ENCODE peak calls at places on chromosomes 2 and 18, in four cellular contexts. O is GM23248, F is HCT116, U is keratinocyte. Q is an unnamed sample.

GRCh38 chr2:148614332-148615049 is 30.1 kb upstream of the EPC2 start:
- DNase-seq in O (peak; percentile 38), F (peak; percentile 4), U (peak; percentile 90), Q (peak; percentile 65)

GRCh38 chr2:219252900-219253752 is at the start of gene TUBA4B:
- DNase-seq in O (peak; percentile 70), F (no peak), U (no peak), Q (peak; percentile 53)

GRCh38 chr2:120246546-120247300 is 5.9 kb upstream of the RALB start:
- DNase-seq in O (peak; percentile 27), F (no peak), U (peak; percentile 69), Q (no peak)

GRCh38 chr2:172588931-172589330 is 33.0 kb downstream of the PDK1 start:
- DNase-seq in O (no peak), F (no peak), U (no peak), Q (no peak)

GRCh38 chr2:216083464-216084279 is 2.0 kb downstream of the TMEM169 start:
- DNase-seq in O (peak; percentile 49), F (no peak), U (no peak), Q (no peak)

GRCh38 chr2:85673736-85674375 is 5.9 kb upstream of the SFTPB start:
- DNase-seq in O (no peak), F (no peak), U (no peak), Q (no peak)

GRCh38 chr2:58204195-58204959 is 36.7 kb downstream of the FANCL start:
- DNase-seq in O (no peak), F (no peak), U (no peak), Q (no peak)

GRCh38 chr2:40240067-40240466 is 211.8 kb downstream of the SLC8A1 start:
- DNase-seq in O (peak; percentile 97), F (no peak), U (peak; percentile 7), Q (no peak)

GRCh38 chr2:197852127-197852526 is 47.7 kb downstream of the PLCL1 start:
- DNase-seq in O (no peak), F (no peak), U (no peak), Q (no peak)

GRCh38 chr2:157644776-157645175 is 16.1 kb upstream of the ACVR1C start:
- DNase-seq in O (no peak), F (no peak), U (no peak), Q (no peak)

GRCh38 chr2:173511357-173511756 is 156.7 kb downstream of the CDCA7 start:
- DNase-seq in O (no peak), F (no peak), U (no peak), Q (no peak)

GRCh38 chr2:10860476-10861325 is 48.1 kb upstream of the PDIA6 start:
- DNase-seq in O (no peak), F (no peak), U (no peak), Q (no peak)

GRCh38 chr18:48597110-48597509 is 58.3 kb downstream of the CTIF start:
- DNase-seq in O (no peak), F (no peak), U (no peak), Q (no peak)

GRCh38 chr2:139790807-139791206 is 1010.6 kb upstream of the NXPH2 start:
- DNase-seq in O (peak; percentile 39), F (peak; percentile 29), U (no peak), Q (peak; percentile 52)

GRCh38 chr2:195343942-195344530 is 313.0 kb upstream of the SLC39A10 start:
- DNase-seq in O (peak; percentile 42), F (no peak), U (no peak), Q (peak; percentile 61)

GRCh38 chr2:184956856-184957255 is 358.5 kb downstream of the ZNF804A start:
- DNase-seq in O (no peak), F (no peak), U (no peak), Q (no peak)

GRCh38 chr2:222049946-222050345 is 248.9 kb downstream of the PAX3 start:
- DNase-seq in O (peak; percentile 37), F (no peak), U (no peak), Q (no peak)

GRCh38 chr2:192145496-192145895 is 49.2 kb downstream of the TMEFF2 start:
- DNase-seq in O (peak; percentile 64), F (no peak), U (no peak), Q (no peak)

GRCh38 chr18:23881778-23882177 is 132.8 kb upstream of the TTC39C start:
- DNase-seq in O (no peak), F (no peak), U (peak; percentile 42), Q (no peak)

GRCh38 chr2:16871426-16871825 is 205.8 kb upstream of the CYRIA start:
- DNase-seq in O (no peak), F (no peak), U (no peak), Q (no peak)

GRCh38 chr2:168246072-168246482 is 1.3 kb downstream of the STK39 start:
- DNase-seq in O (no peak), F (no peak), U (no peak), Q (no peak)

GRCh38 chr2:161030260-161031063 is 129.8 kb upstream of the TANK start:
- DNase-seq in O (peak; percentile 98), F (no peak), U (peak; percentile 84), Q (no peak)

GRCh38 chr2:207926133-207927076 is 98.9 kb downstream of the PLEKHM3 start:
- DNase-seq in O (peak; percentile 93), F (no peak), U (no peak), Q (no peak)

DNA sequence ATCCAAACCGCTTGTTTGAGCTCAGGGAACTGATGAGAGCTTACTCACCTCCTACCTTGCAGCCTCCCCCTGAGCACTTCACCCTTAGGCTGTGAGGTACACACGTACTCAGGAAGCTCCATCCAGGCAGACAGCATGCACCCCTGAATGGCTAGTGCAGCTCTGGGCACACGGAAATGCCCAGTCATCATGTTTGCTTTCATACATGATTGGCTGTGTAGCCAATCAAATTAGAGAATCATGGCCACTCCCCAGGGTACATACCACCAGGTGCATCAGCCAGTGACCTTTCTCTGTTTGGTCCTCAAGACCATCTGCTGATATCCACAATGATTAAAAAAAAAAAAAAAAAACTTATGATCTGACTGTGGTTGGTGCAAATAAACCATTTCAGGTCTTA is 42.1 kb downstream of the RNF152 start:
- DNase-seq in O (no peak), F (no peak), U (no peak), Q (no peak)
- H3K4me3 ChIP-seq in O (no peak overlapping the region), F (no peak overlapping the region), U (no peak overlapping the region), Q (no peak overlapping the region)

GRCh38 chr2:74511104-74511989 is 2.9 kb upstream of the TLX2 start:
- DNase-seq in O (peak; percentile 48), F (no peak), U (no peak), Q (no peak)
- TF ChIP-seq EZH2 in O (no peak), F (no peak), U (peak; percentile 32), Q (no peak)

DNA sequence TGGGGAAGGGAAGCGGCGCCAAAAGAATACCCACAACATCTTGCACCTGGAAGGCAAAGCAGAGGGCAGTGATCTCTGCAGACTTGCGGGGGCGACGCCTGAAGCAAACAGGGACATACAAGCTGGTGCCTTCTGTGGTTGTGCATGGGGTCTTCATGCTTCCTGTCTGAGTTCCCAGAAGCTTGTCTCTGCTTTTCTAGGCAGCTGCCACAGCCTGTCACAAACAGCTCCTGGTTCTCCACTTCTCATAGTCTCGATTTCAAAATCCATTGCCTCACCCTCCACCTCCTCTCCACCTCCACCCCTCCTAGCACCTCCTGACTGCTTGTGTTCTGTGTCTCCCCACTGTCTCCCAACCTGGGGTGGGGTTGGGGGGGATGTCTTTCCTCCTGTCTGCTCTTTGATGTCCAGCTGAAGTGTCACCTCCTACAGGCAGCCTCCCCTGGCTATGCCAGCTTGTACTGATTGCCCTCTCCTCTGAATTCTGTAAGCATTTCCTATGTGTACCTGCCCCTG is 1.7 kb upstream of the PROC start:
- DNase-seq in O (no peak), F (no peak), U (no peak), Q (no peak)
- H2AFZ ChIP-seq in O (no peak overlapping the region), F (peak overlapping the region; percentile 73), U (peak overlapping the region; percentile 4), Q (peak overlapping the region; percentile 77)

GRCh38 chr2:236862526-236862925 is 223.2 kb upstream of the COPS8 start:
- DNase-seq in O (peak; percentile 66), F (no peak), U (no peak), Q (no peak)
- H3K4me3 ChIP-seq in O (no peak overlapping the region), F (no peak overlapping the region), U (no peak overlapping the region), Q (no peak overlapping the region)

GRCh38 chr2:30234180-30234971 is 3.0 kb downstream of the LBH start:
- DNase-seq in O (peak; percentile 97), F (no peak), U (peak; percentile 42), Q (no peak)

GRCh38 chr2:30233142-30233961 is 2.0 kb downstream of the LBH start:
- DNase-seq in O (peak; percentile 42), F (no peak), U (no peak), Q (no peak)

GRCh38 chr2:30231726-30232026 is 342 bp downstream of the LBH start:
- DNase-seq in O (no peak), F (no peak), U (no peak), Q (no peak)

GRCh38 chr2:30232027-30232800 is 880 bp downstream of the LBH start:
- DNase-seq in O (peak; percentile 76), F (no peak), U (no peak), Q (no peak)

GRCh38 chr2:30232801-30233130 is 1.4 kb downstream of the LBH start:
- DNase-seq in O (no peak), F (no peak), U (no peak), Q (no peak)
- TF ChIP-seq EZH2 in O (no peak), F (no peak), U (no peak), Q (no peak)

Q was measured in MM.1S.